ENCODE peak calls at places on chromosomes 7 and 10, in seven cellular contexts. X is endothelial cell of umbilical vein, F is PC-9, T is tibial nerve, C is spleen, K is neuronal stem cell, M is HL-60. S is an unnamed sample.

GRCh38 chr7:143003393-143004051 is 23.4 kb downstream of the OR9A2 start:
- DNase-seq in M (peak; percentile 47), F (peak; percentile 38), X (peak; percentile 62), T (no peak), K (peak; percentile 15), C (no peak), S (no peak)

GRCh38 chr10:34444223-34445183 is 370.6 kb downstream of the PARD3 start:
- DNase-seq in M (no peak), C (no peak), F (no peak), T (no peak), X (no peak), K (no peak), S (no peak)

GRCh38 chr7:29091722-29092121 is 54.6 kb downstream of the CPVL start:
- DNase-seq in K (no peak), X (no peak), F (no peak), M (no peak), C (no peak), T (no peak), S (no peak)

GRCh38 chr10:103145860-103146466 is 47.1 kb downstream of the NT5C2 start:
- DNase-seq in C (no peak), F (no peak), X (peak; percentile 91), M (no peak), K (no peak), T (peak; percentile 66), S (no peak)

GRCh38 chr10:71921319-71922027 is 42.7 kb upstream of the CHST3 start:
- DNase-seq in M (no peak), F (no peak), K (no peak), X (no peak), T (no peak), C (no peak), S (peak; percentile 35)

GRCh38 chr10:12501324-12501723 is 152.0 kb downstream of the CAMK1D start:
- DNase-seq in X (no peak), F (no peak), C (no peak), T (no peak), K (no peak), M (no peak), S (no peak)

GRCh38 chr7:36746347-36746746 is 22.1 kb upstream of the AOAH start:
- DNase-seq in C (no peak), M (peak; percentile 56), X (no peak), F (no peak), K (no peak), T (no peak), S (no peak)

GRCh38 chr10:68073631-68074403 is 1.3 kb downstream of the HERC4 start:
- DNase-seq in F (no peak), T (no peak), M (no peak), X (peak; percentile 61), K (no peak), C (no peak), S (no peak)

GRCh38 chr10:100963826-100964225 is 5.5 kb upstream of the SEMA4G start:
- DNase-seq in T (no peak), M (no peak), F (no peak), X (no peak), K (no peak), C (no peak), S (no peak)

GRCh38 chr10:120477723-120478270 is 20.8 kb downstream of the PLPP4 start:
- DNase-seq in M (no peak), F (no peak), C (no peak), T (no peak), X (peak; percentile 40), K (no peak), S (no peak)

GRCh38 chr7:4073052-4073451 is 609.0 kb upstream of the FOXK1 start:
- DNase-seq in F (no peak), T (no peak), M (no peak), X (no peak), K (no peak), C (no peak), S (no peak)

GRCh38 chr7:134593530-134594392 is 44.9 kb downstream of the AKR1B15 start:
- DNase-seq in M (peak; percentile 44), T (peak; percentile 64), K (no peak), C (no peak), F (peak; percentile 97), X (peak; percentile 94), S (peak; percentile 8)

GRCh38 chr7:70669859-70670258 is 462.1 kb upstream of the GALNT17 start:
- DNase-seq in F (no peak), M (no peak), X (no peak), T (no peak), K (no peak), C (no peak), S (no peak)

GRCh38 chr7:101370836-101371235 is 8.2 kb downstream of the COL26A1 start:
- DNase-seq in M (peak; percentile 74), C (no peak), T (no peak), K (no peak), X (no peak), F (no peak), S (no peak)

GRCh38 chr7:149302222-149302621 is 40.2 kb downstream of the ZNF783 start:
- DNase-seq in C (no peak), M (no peak), X (no peak), F (no peak), T (no peak), K (no peak), S (no peak)

GRCh38 chr7:25272265-25272664 is 44.0 kb upstream of the NPVF start:
- DNase-seq in C (no peak), F (no peak), M (no peak), X (peak; percentile 11), T (no peak), K (no peak), S (no peak)

GRCh38 chr7:70178206-70178605 is 579.9 kb downstream of the AUTS2 start:
- DNase-seq in F (no peak), C (no peak), X (no peak), M (no peak), T (no peak), K (no peak), S (no peak)

GRCh38 chr10:62437696-62438095 is 63.5 kb downstream of the ZNF365 start:
- DNase-seq in X (peak; percentile 73), C (no peak), F (peak; percentile 67), T (no peak), K (peak; percentile 56), M (peak; percentile 39), S (no peak)

GRCh38 chr10:126841341-126841902 is 63.8 kb upstream of the DOCK1 start:
- DNase-seq in F (no peak), C (no peak), K (no peak), M (no peak), T (no peak), X (no peak), S (no peak)

DNA sequence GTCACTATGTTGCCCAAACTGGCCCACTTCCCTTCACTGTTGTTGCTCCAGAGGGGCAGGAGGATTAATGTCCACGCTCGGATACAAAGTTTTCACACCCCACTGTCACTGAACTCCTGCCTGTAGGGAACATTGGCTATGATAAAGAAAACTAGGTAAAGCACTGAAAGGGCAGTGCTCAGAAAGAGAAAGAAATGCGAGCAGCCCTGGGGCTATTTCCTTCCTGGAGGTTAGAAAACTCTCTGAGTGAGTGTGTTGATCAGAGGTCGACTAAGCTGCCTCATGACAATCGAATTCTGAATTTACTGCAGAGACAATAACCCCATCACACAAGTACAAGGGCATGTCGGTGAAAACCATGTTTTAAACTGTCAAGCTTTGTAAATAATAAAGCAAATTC is 227.2 kb upstream of the PITRM1 start:
- DNase-seq in T (no peak), C (no peak), M (no peak), X (peak; percentile 65), F (no peak), K (no peak), S (no peak)
- H3K27ac ChIP-seq in T (peak overlapping the region; percentile 25), C (peak overlapping the region; percentile 67), M (no peak overlapping the region), X (peak overlapping the region; percentile 69), F (no peak overlapping the region), K (no peak overlapping the region), S (peak overlapping the region; percentile 16)

DNA sequence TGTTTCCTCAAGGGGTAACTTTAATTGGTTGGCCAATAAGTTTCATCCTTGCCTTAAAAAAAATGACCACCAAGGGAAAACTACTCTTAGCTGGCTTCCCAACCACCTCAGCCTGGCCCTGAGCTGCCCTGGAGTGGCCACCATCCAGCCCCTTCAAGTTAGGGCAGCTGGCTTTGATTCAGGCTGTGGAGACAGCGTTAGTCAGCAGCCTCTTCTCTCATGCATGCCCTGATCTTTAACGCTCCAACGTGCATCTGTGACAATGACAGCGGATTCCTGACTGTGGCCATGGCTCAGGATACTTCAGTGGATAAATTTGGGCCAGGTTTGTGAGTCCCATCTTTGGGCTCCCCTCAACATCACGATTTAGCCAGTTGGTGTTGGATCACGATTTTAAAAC is 111.6 kb downstream of the RBM20 start:
- DNase-seq in C (no peak), T (no peak), F (no peak), K (no peak), M (no peak), X (no peak), S (no peak)
- H3K27ac ChIP-seq in C (no peak overlapping the region), T (no peak overlapping the region), F (no peak overlapping the region), K (no peak overlapping the region), M (no peak overlapping the region), X (no peak overlapping the region), S (no peak overlapping the region)

DNA sequence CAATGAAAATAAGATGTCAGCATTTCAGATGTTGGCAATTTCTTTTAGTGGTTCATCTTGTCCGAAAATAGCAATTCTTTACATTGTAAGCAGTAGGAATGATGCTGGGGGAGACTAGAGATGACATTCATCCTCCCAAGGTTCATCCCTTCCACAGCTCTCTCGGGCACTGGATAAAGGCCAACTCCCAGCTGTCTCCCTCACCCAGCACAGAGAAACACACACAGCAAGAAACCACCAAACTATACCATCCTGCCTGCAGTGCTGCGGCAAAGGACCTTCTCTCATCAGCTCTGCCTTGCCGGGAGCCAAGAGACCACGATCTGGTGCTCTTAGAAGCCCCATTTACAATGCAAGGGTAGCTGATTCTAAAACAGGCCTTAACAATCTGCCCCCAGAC is 5.0 kb downstream of the FGFR2 start:
- DNase-seq in X (no peak), M (no peak), K (no peak), C (no peak), T (no peak), F (no peak), S (no peak)
- H3K27ac ChIP-seq in X (no peak overlapping the region), M (no peak overlapping the region), K (no peak overlapping the region), C (no peak overlapping the region), T (no peak overlapping the region), F (no peak overlapping the region), S (peak overlapping the region; percentile 88)

GRCh38 chr10:104300736-104301292 is 31.8 kb downstream of the GSTO2 start:
- DNase-seq in X (peak; percentile 85), F (no peak), C (no peak), K (no peak), T (no peak), M (no peak), S (peak; percentile 17)
- H3K27ac ChIP-seq in X (peak overlapping the region; percentile 89), F (no peak overlapping the region), C (peak overlapping the region; percentile 64), K (no peak overlapping the region), T (peak overlapping the region; percentile 37), M (no peak overlapping the region), S (no peak overlapping the region)